ENCODE peak calls at places on chromosomes 13 and 19, in nine cellular contexts. One of them, this sample, is unnamed.

GRCh38 chr13:112014857-112015256 is 52.1 kb upstream of the SOX1 start:
- DNase-seq in cardiac muscle cell: peak; percentile 2
- DNase-seq in transverse colon: no peak
- DNase-seq in astrocyte: no peak
- DNase-seq in CD8-positive, alpha-beta T cell: no peak
- DNase-seq in left lung: no peak
- DNase-seq in heart right ventricle: no peak
- DNase-seq in CD4-positive, alpha-beta T cell: no peak
- DNase-seq in HFFc6: no peak
- DNase-seq in this sample: no peak

GRCh38 chr19:51724543-51724942 is 752 bp upstream of the HAS1 start:
- DNase-seq in CD4-positive, alpha-beta T cell: no peak
- DNase-seq in CD8-positive, alpha-beta T cell: no peak
- DNase-seq in left lung: no peak
- DNase-seq in cardiac muscle cell: peak; percentile 52
- DNase-seq in transverse colon: no peak
- DNase-seq in HFFc6: no peak
- DNase-seq in heart right ventricle: no peak
- DNase-seq in astrocyte: no peak
- DNase-seq in this sample: no peak

GRCh38 chr13:24649685-24650038 is 30.5 kb upstream of the ATP12A start:
- DNase-seq in HFFc6: no peak
- DNase-seq in CD8-positive, alpha-beta T cell: no peak
- DNase-seq in left lung: no peak
- DNase-seq in CD4-positive, alpha-beta T cell: no peak
- DNase-seq in transverse colon: no peak
- DNase-seq in heart right ventricle: no peak
- DNase-seq in cardiac muscle cell: no peak
- DNase-seq in astrocyte: no peak
- DNase-seq in this sample: no peak

GRCh38 chr19:35164418-35164817 is 9.9 kb downstream of the FXYD5 start:
- DNase-seq in cardiac muscle cell: no peak
- DNase-seq in left lung: no peak
- DNase-seq in HFFc6: no peak
- DNase-seq in astrocyte: no peak
- DNase-seq in heart right ventricle: no peak
- DNase-seq in CD8-positive, alpha-beta T cell: no peak
- DNase-seq in transverse colon: no peak
- DNase-seq in CD4-positive, alpha-beta T cell: no peak
- DNase-seq in this sample: no peak

GRCh38 chr13:33678906-33679657 is 138.9 kb upstream of the RFC3 start:
- DNase-seq in left lung: no peak
- DNase-seq in astrocyte: peak; percentile 83
- DNase-seq in HFFc6: no peak
- DNase-seq in heart right ventricle: peak; percentile 75
- DNase-seq in transverse colon: peak; percentile 62
- DNase-seq in CD4-positive, alpha-beta T cell: peak; percentile 29
- DNase-seq in cardiac muscle cell: peak; percentile 94
- DNase-seq in CD8-positive, alpha-beta T cell: peak; percentile 2
- DNase-seq in this sample: peak; percentile 70

GRCh38 chr13:110265341-110265681 is 41.6 kb downstream of the COL4A1 start:
- DNase-seq in cardiac muscle cell: no peak
- DNase-seq in heart right ventricle: no peak
- DNase-seq in CD8-positive, alpha-beta T cell: no peak
- DNase-seq in left lung: no peak
- DNase-seq in CD4-positive, alpha-beta T cell: no peak
- DNase-seq in astrocyte: no peak
- DNase-seq in transverse colon: no peak
- DNase-seq in HFFc6: no peak
- DNase-seq in this sample: no peak

GRCh38 chr19:743168-743687 is 7.7 kb upstream of the MISP start:
- DNase-seq in CD4-positive, alpha-beta T cell: no peak
- DNase-seq in HFFc6: no peak
- DNase-seq in transverse colon: peak; percentile 82
- DNase-seq in astrocyte: no peak
- DNase-seq in cardiac muscle cell: peak; percentile 46
- DNase-seq in left lung: no peak
- DNase-seq in CD8-positive, alpha-beta T cell: no peak
- DNase-seq in heart right ventricle: peak; percentile 41
- DNase-seq in this sample: no peak

GRCh38 chr13:79995334-79995733 is 345.6 kb downstream of the SPRY2 start:
- DNase-seq in heart right ventricle: no peak
- DNase-seq in transverse colon: no peak
- DNase-seq in CD4-positive, alpha-beta T cell: no peak
- DNase-seq in astrocyte: peak; percentile 93
- DNase-seq in left lung: no peak
- DNase-seq in cardiac muscle cell: peak; percentile 67
- DNase-seq in CD8-positive, alpha-beta T cell: no peak
- DNase-seq in HFFc6: peak; percentile 90
- DNase-seq in this sample: no peak

GRCh38 chr13:50387124-50387581 is 371.9 kb downstream of the KCNRG start:
- DNase-seq in CD8-positive, alpha-beta T cell: no peak
- DNase-seq in CD4-positive, alpha-beta T cell: peak; percentile 17
- DNase-seq in left lung: peak; percentile 81
- DNase-seq in cardiac muscle cell: no peak
- DNase-seq in transverse colon: peak; percentile 50
- DNase-seq in astrocyte: peak; percentile 74
- DNase-seq in heart right ventricle: peak; percentile 65
- DNase-seq in HFFc6: no peak
- DNase-seq in this sample: no peak

GRCh38 chr13:89029062-89029461 is 1357.9 kb downstream of the SLITRK5 start:
- DNase-seq in cardiac muscle cell: no peak
- DNase-seq in CD8-positive, alpha-beta T cell: no peak
- DNase-seq in left lung: no peak
- DNase-seq in transverse colon: no peak
- DNase-seq in HFFc6: no peak
- DNase-seq in astrocyte: peak; percentile 22
- DNase-seq in CD4-positive, alpha-beta T cell: no peak
- DNase-seq in heart right ventricle: no peak
- DNase-seq in this sample: no peak

GRCh38 chr19:18769989-18770528 is 21.0 kb downstream of the COMP start:
- DNase-seq in transverse colon: no peak
- DNase-seq in cardiac muscle cell: no peak
- DNase-seq in heart right ventricle: no peak
- DNase-seq in astrocyte: no peak
- DNase-seq in left lung: no peak
- DNase-seq in CD4-positive, alpha-beta T cell: no peak
- DNase-seq in CD8-positive, alpha-beta T cell: no peak
- DNase-seq in HFFc6: no peak
- DNase-seq in this sample: no peak

GRCh38 chr19:18768997-18769891 is 21.9 kb downstream of the COMP start:
- DNase-seq in CD8-positive, alpha-beta T cell: no peak
- DNase-seq in CD4-positive, alpha-beta T cell: no peak
- DNase-seq in left lung: peak; percentile 83
- DNase-seq in HFFc6: no peak
- DNase-seq in cardiac muscle cell: no peak
- DNase-seq in astrocyte: no peak
- DNase-seq in transverse colon: peak; percentile 21
- DNase-seq in heart right ventricle: no peak
- DNase-seq in this sample: no peak

GRCh38 chr19:18770663-18771327 is 20.3 kb downstream of the COMP start:
- DNase-seq in HFFc6: no peak
- DNase-seq in CD4-positive, alpha-beta T cell: no peak
- DNase-seq in astrocyte: no peak
- DNase-seq in CD8-positive, alpha-beta T cell: no peak
- DNase-seq in left lung: no peak
- DNase-seq in transverse colon: no peak
- DNase-seq in heart right ventricle: no peak
- DNase-seq in cardiac muscle cell: no peak
- DNase-seq in this sample: no peak

GRCh38 chr19:18765224-18765623 is 25.9 kb downstream of the COMP start:
- DNase-seq in transverse colon: peak; percentile 33
- DNase-seq in heart right ventricle: no peak
- DNase-seq in astrocyte: no peak
- DNase-seq in cardiac muscle cell: no peak
- DNase-seq in CD4-positive, alpha-beta T cell: no peak
- DNase-seq in CD8-positive, alpha-beta T cell: no peak
- DNase-seq in HFFc6: no peak
- DNase-seq in left lung: no peak
- DNase-seq in this sample: no peak

DNA sequence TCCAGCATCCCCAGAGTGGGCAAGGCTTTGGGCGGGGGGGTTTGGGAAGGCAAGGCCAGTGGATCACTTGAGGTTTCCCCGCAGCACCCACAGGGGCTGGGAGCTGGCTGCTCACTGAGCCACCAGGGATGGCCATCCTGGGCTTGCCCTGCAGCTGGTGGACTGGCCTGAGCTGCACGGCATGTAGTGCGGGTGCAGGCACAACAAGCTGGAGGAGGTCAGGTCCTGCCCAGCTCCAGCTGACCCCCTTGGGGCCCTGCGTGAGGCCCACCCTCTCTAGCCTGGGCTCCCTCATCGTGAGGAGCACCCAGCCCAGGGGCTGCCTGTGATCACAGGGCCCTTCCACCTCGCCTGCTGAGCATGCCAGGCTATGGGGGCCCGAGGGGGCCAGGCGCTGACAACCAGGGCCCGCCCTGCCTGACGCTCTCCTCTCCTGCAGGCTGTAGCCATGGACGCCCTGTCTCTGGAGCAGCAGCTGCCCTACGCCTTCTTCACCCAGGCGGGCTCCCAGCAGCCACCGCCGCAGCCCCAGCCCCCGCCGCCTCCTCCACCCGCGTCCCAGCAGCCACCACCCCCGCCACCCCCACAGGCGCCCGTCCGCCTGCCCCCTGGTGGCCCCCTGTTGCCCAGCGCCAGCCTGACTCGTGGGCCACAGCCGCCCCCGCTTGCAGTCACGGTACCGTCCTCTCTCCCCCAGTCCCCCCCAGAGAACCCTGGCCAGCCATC is 22.9 kb downstream of the COMP start:
- DNase-seq in heart right ventricle: no peak
- DNase-seq in left lung: no peak
- DNase-seq in HFFc6: no peak
- DNase-seq in CD8-positive, alpha-beta T cell: no peak
- DNase-seq in transverse colon: no peak
- DNase-seq in astrocyte: no peak
- DNase-seq in cardiac muscle cell: no peak
- DNase-seq in CD4-positive, alpha-beta T cell: no peak
- DNase-seq in this sample: no peak
- TF ChIP-seq CTCF in heart right ventricle: no peak
- TF ChIP-seq CTCF in left lung: no peak
- TF ChIP-seq CTCF in HFFc6: peak; percentile 39
- TF ChIP-seq CTCF in CD8-positive, alpha-beta T cell: no peak
- TF ChIP-seq CTCF in transverse colon: no peak
- TF ChIP-seq CTCF in astrocyte: no peak
- TF ChIP-seq CTCF in cardiac muscle cell: no peak
- TF ChIP-seq CTCF in CD4-positive, alpha-beta T cell: no peak
- TF ChIP-seq CTCF in this sample: no peak

GRCh38 chr19:32870981-32871451 is 1.4 kb upstream of the SLC7A9 start:
- DNase-seq in CD8-positive, alpha-beta T cell: no peak
- DNase-seq in HFFc6: no peak
- DNase-seq in left lung: no peak
- DNase-seq in transverse colon: no peak
- DNase-seq in CD4-positive, alpha-beta T cell: no peak
- DNase-seq in cardiac muscle cell: no peak
- DNase-seq in heart right ventricle: no peak
- DNase-seq in astrocyte: no peak
- DNase-seq in this sample: no peak
- TF ChIP-seq CTCF in CD8-positive, alpha-beta T cell: no peak
- TF ChIP-seq CTCF in HFFc6: no peak
- TF ChIP-seq CTCF in left lung: no peak
- TF ChIP-seq CTCF in transverse colon: no peak
- TF ChIP-seq CTCF in CD4-positive, alpha-beta T cell: no peak
- TF ChIP-seq CTCF in cardiac muscle cell: no peak
- TF ChIP-seq CTCF in heart right ventricle: no peak
- TF ChIP-seq CTCF in astrocyte: no peak
- TF ChIP-seq CTCF in this sample: no peak

DNA sequence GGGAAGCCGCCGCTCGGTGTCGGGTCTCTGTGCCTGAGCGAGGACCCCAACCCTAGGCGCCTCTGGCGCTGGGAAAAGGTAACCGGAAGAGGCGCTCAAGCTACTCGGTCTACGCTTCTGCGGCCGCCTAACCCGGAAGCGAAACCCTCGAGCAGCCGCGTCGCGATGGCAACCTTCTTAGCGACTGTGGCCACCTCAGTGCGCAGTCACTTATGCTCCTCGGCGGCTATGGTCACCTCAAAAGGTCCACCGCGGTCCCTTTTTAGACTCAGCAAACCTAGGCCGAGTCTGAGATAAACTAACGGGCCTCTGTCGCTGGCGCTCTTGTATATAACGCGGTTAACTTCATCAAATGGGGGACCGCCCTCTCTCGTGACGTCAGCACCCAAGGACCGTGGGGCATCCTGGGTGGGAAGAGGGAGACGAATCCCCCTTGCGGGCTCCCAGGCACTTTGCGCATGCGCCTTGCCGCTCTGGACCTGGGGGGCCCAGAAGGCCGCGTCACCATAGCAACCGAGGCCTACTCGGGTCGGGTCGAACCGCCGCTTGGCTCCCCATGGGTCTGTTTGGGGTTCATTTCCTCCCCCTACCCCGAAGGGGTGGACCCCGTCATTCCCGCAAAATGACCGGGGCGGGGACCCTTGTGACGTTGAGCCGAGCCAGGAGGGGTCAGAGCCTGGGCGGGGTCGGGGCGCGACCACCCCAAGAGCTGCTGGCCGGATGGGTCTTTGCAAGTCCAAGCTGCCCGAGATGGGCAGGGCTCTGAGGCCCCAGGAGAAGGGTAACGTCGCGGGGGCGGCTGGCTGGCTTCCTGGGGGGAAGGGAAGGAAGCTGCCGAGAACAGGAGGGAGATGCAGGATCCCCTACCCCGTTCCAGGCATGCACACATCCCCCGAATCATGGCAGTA is at the start of gene GTF2F1:
- DNase-seq in transverse colon: peak; percentile 93
- DNase-seq in heart right ventricle: peak; percentile 96
- DNase-seq in CD4-positive, alpha-beta T cell: peak; percentile 88
- DNase-seq in HFFc6: peak; percentile 93
- DNase-seq in CD8-positive, alpha-beta T cell: peak; percentile 89
- DNase-seq in left lung: peak; percentile 96
- DNase-seq in cardiac muscle cell: peak; percentile 98
- DNase-seq in astrocyte: peak; percentile 88
- DNase-seq in this sample: peak; percentile 86
- TF ChIP-seq CTCF in transverse colon: no peak
- TF ChIP-seq CTCF in heart right ventricle: no peak
- TF ChIP-seq CTCF in CD4-positive, alpha-beta T cell: no peak
- TF ChIP-seq CTCF in HFFc6: peak; percentile 41
- TF ChIP-seq CTCF in CD8-positive, alpha-beta T cell: no peak
- TF ChIP-seq CTCF in left lung: no peak
- TF ChIP-seq CTCF in cardiac muscle cell: no peak
- TF ChIP-seq CTCF in astrocyte: no peak
- TF ChIP-seq CTCF in this sample: no peak

DNA sequence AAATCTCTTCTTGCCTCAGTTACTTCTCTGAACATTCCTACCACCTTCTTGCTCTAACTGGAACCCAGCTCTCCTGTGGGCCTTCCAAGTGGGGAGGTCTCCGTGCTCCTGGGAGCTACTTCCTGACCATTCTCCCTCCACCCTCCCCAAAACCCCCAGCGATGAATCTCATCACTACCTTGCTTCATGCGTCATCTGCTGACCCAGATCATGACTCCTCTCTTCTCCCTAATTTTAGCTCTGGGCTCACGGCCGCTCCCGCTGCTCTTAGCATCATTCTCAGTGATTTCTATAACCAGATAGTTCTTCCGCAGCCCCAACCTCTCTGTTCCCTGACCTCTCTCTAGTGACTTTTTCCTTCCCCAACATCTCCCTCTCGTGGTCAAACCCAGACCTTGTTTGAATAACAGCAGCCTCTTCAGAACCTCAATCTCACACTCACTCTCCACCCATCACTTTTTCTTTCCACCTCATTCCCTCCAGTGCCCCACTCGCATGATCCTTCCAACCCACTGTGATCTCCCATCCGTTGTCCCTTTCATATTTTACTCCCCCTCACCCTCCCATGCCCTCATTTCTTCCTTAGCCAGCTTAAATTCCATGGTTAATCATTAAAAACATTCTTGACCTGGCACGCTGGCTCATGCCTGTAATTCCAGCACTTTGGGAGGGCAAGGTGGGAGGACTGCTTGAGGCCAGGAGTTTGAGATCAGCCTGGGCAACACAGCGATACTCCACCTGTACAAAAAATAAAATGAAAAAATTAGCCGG is 21.8 kb downstream of the MRPS12 start:
- DNase-seq in astrocyte: no peak
- DNase-seq in CD8-positive, alpha-beta T cell: no peak
- DNase-seq in left lung: no peak
- DNase-seq in cardiac muscle cell: peak; percentile 11
- DNase-seq in heart right ventricle: no peak
- DNase-seq in CD4-positive, alpha-beta T cell: no peak
- DNase-seq in transverse colon: peak; percentile 26
- DNase-seq in HFFc6: no peak
- DNase-seq in this sample: no peak
- TF ChIP-seq CTCF in astrocyte: peak; percentile 36
- TF ChIP-seq CTCF in CD8-positive, alpha-beta T cell: peak; percentile 0
- TF ChIP-seq CTCF in left lung: no peak
- TF ChIP-seq CTCF in cardiac muscle cell: peak; percentile 21
- TF ChIP-seq CTCF in heart right ventricle: no peak
- TF ChIP-seq CTCF in CD4-positive, alpha-beta T cell: peak; percentile 42
- TF ChIP-seq CTCF in transverse colon: peak; percentile 39
- TF ChIP-seq CTCF in HFFc6: peak; percentile 50
- TF ChIP-seq CTCF in this sample: peak; percentile 31